ENCODE peak calls at places on chromosomes 13 and 19, in ten cellular contexts. One of them, this sample, is unnamed.

GRCh38 chr19:16019691-16020448 is 56.4 kb upstream of the TPM4 start:
- DNase-seq in C1 segment of cervical spinal cord: no peak
- DNase-seq in ELR: no peak
- DNase-seq in fibroblast of mammary gland: no peak
- DNase-seq in SW480: no peak
- DNase-seq in HS-27A: no peak
- DNase-seq in stimulated activated CD8-positive, alpha-beta memory T cell treated with anti-CD3 and anti-CD28 coated beads, Interleukin-4, amount 100 ng/mL, for 4 hours: no peak
- DNase-seq in bronchial epithelial cell: no peak
- DNase-seq in OCI-M1: no peak
- DNase-seq in type B pancreatic cell: no peak
- DNase-seq in this sample: no peak

GRCh38 chr19:14409157-14410053 is 9.7 kb downstream of the DDX39A start:
- DNase-seq in ELR: no peak
- DNase-seq in bronchial epithelial cell: no peak
- DNase-seq in SW480: no peak
- DNase-seq in fibroblast of mammary gland: no peak
- DNase-seq in OCI-M1: no peak
- DNase-seq in HS-27A: no peak
- DNase-seq in stimulated activated CD8-positive, alpha-beta memory T cell treated with anti-CD3 and anti-CD28 coated beads, Interleukin-4, amount 100 ng/mL, for 4 hours: no peak
- DNase-seq in type B pancreatic cell: no peak
- DNase-seq in C1 segment of cervical spinal cord: no peak
- DNase-seq in this sample: no peak

GRCh38 chr13:48043789-48044503 is 6.4 kb downstream of the NUDT15 start:
- DNase-seq in type B pancreatic cell: no peak
- DNase-seq in HS-27A: no peak
- DNase-seq in OCI-M1: no peak
- DNase-seq in fibroblast of mammary gland: peak
- DNase-seq in ELR: peak
- DNase-seq in bronchial epithelial cell: peak
- DNase-seq in stimulated activated CD8-positive, alpha-beta memory T cell treated with anti-CD3 and anti-CD28 coated beads, Interleukin-4, amount 100 ng/mL, for 4 hours: no peak
- DNase-seq in SW480: no peak
- DNase-seq in C1 segment of cervical spinal cord: no peak
- DNase-seq in this sample: no peak

GRCh38 chr19:38685666-38686529 is 38.4 kb downstream of the ACTN4 start:
- DNase-seq in C1 segment of cervical spinal cord: no peak
- DNase-seq in type B pancreatic cell: no peak
- DNase-seq in fibroblast of mammary gland: peak
- DNase-seq in stimulated activated CD8-positive, alpha-beta memory T cell treated with anti-CD3 and anti-CD28 coated beads, Interleukin-4, amount 100 ng/mL, for 4 hours: no peak
- DNase-seq in ELR: peak
- DNase-seq in bronchial epithelial cell: peak
- DNase-seq in HS-27A: no peak
- DNase-seq in SW480: peak
- DNase-seq in OCI-M1: peak
- DNase-seq in this sample: peak

GRCh38 chr19:4266253-4267000 is 12.6 kb upstream of the SHD start:
- DNase-seq in ELR: no peak
- DNase-seq in HS-27A: no peak
- DNase-seq in OCI-M1: no peak
- DNase-seq in bronchial epithelial cell: no peak
- DNase-seq in SW480: no peak
- DNase-seq in stimulated activated CD8-positive, alpha-beta memory T cell treated with anti-CD3 and anti-CD28 coated beads, Interleukin-4, amount 100 ng/mL, for 4 hours: no peak
- DNase-seq in C1 segment of cervical spinal cord: no peak
- DNase-seq in type B pancreatic cell: no peak
- DNase-seq in fibroblast of mammary gland: no peak
- DNase-seq in this sample: no peak

GRCh38 chr19:38218204-38218603 is 5.8 kb downstream of the DPF1 start:
- DNase-seq in OCI-M1: no peak
- DNase-seq in C1 segment of cervical spinal cord: no peak
- DNase-seq in SW480: no peak
- DNase-seq in type B pancreatic cell: no peak
- DNase-seq in HS-27A: no peak
- DNase-seq in bronchial epithelial cell: no peak
- DNase-seq in fibroblast of mammary gland: no peak
- DNase-seq in stimulated activated CD8-positive, alpha-beta memory T cell treated with anti-CD3 and anti-CD28 coated beads, Interleukin-4, amount 100 ng/mL, for 4 hours: no peak
- DNase-seq in ELR: no peak
- DNase-seq in this sample: no peak

GRCh38 chr13:48637601-48638000 is 16.1 kb upstream of the CYSLTR2 start:
- DNase-seq in C1 segment of cervical spinal cord: no peak
- DNase-seq in ELR: no peak
- DNase-seq in type B pancreatic cell: no peak
- DNase-seq in HS-27A: no peak
- DNase-seq in OCI-M1: no peak
- DNase-seq in bronchial epithelial cell: no peak
- DNase-seq in SW480: no peak
- DNase-seq in stimulated activated CD8-positive, alpha-beta memory T cell treated with anti-CD3 and anti-CD28 coated beads, Interleukin-4, amount 100 ng/mL, for 4 hours: no peak
- DNase-seq in fibroblast of mammary gland: no peak
- DNase-seq in this sample: no peak

GRCh38 chr19:3108775-3109174 is 14.6 kb downstream of the GNA11 start:
- DNase-seq in fibroblast of mammary gland: peak
- DNase-seq in HS-27A: no peak
- DNase-seq in bronchial epithelial cell: peak
- DNase-seq in OCI-M1: peak
- DNase-seq in SW480: peak
- DNase-seq in type B pancreatic cell: no peak
- DNase-seq in C1 segment of cervical spinal cord: no peak
- DNase-seq in stimulated activated CD8-positive, alpha-beta memory T cell treated with anti-CD3 and anti-CD28 coated beads, Interleukin-4, amount 100 ng/mL, for 4 hours: peak
- DNase-seq in ELR: peak
- DNase-seq in this sample: peak

This sample was measured in NCI-H524.